ENCODE peak calls at places on chromosomes 11 and 22, in ten cellular contexts. S is EL; V is stimulated activated CD4-positive, alpha-beta T cell treated with anti-CD3 and anti-CD28 coated beads, TNF-alpha, amount 100 ng/mL, for 48 hours; Y is DMS79 treated with DMSO at 0.1 percent for 48 hours; R is T1000; N is Daoy; F is left cardiac atrium; Q is heart left ventricle; M is nephron progenitor cell; P is HT-29. H is an unnamed sample.

GRCh38 chr22:39508393-39508792 is 6.3 kb downstream of the MIEF1 start:
- DNase-seq in Q (no peak), V (no peak), N (no peak), F (no peak), M (no peak), Y (no peak), S (no peak), R (no peak), P (no peak), H (no peak)

GRCh38 chr22:31036671-31037550 is 44.2 kb upstream of the SMTN start:
- DNase-seq in V (no peak), Y (no peak), Q (no peak), R (peak), M (no peak), S (peak), F (no peak), P (peak), N (peak), H (no peak)

GRCh38 chr22:41280065-41280464 is 5.9 kb downstream of the RANGAP1 start:
- DNase-seq in R (no peak), N (no peak), V (no peak), S (no peak), Y (peak), P (no peak), F (no peak), Q (no peak), M (no peak), H (no peak)

GRCh38 chr11:75024068-75024449 is 35.3 kb downstream of the NEU3 start:
- DNase-seq in Q (no peak), N (no peak), R (no peak), V (no peak), P (no peak), Y (no peak), M (no peak), S (no peak), F (no peak), H (no peak)

GRCh38 chr22:17846326-17846992 is 72.2 kb upstream of the BID start:
- DNase-seq in R (no peak), N (no peak), P (no peak), V (no peak), Y (no peak), S (no peak), Q (no peak), F (no peak), M (no peak), H (no peak)

GRCh38 chr11:1916986-1917522 is 2.4 kb upstream of the TNNT3 start:
- DNase-seq in S (no peak), P (no peak), M (no peak), F (no peak), V (no peak), R (no peak), N (no peak), Q (no peak), Y (no peak), H (no peak)

GRCh38 chr11:123159146-123159857 is 35.7 kb downstream of the CLMP start:
- DNase-seq in R (no peak), P (no peak), S (no peak), Y (no peak), Q (no peak), N (no peak), V (no peak), F (no peak), M (no peak), H (no peak)

GRCh38 chr11:86091566-86091965 is 22.7 kb upstream of the PICALM start:
- DNase-seq in Q (no peak), V (no peak), F (no peak), R (no peak), Y (no peak), N (peak), S (peak), P (no peak), M (no peak), H (no peak)

GRCh38 chr11:15199693-15200092 is 85.0 kb downstream of the INSC start:
- DNase-seq in Y (peak), Q (peak), F (peak), V (no peak), S (peak), R (peak), M (no peak), P (no peak), N (peak), H (no peak)

GRCh38 chr22:30474683-30475424 is 3.0 kb upstream of the SEC14L3 start:
- DNase-seq in R (no peak), S (no peak), N (no peak), P (peak), Q (no peak), Y (peak), M (no peak), V (no peak), F (no peak), H (no peak)

GRCh38 chr11:42957831-42958230 is 354.0 kb upstream of the API5 start:
- DNase-seq in N (no peak), Y (no peak), V (no peak), F (no peak), M (no peak), S (no peak), Q (no peak), R (no peak), P (no peak), H (no peak)

GRCh38 chr11:130068986-130069683 is 559 bp upstream of the APLP2 start:
- DNase-seq in F (peak), S (peak), Y (peak), V (no peak), M (no peak), Q (peak), P (peak), R (peak), N (peak), H (peak)

GRCh38 chr11:130216221-130216550 is 56.6 kb downstream of the ST14 start:
- DNase-seq in V (no peak), N (no peak), M (no peak), P (no peak), Y (no peak), F (no peak), R (no peak), Q (no peak), S (no peak), H (no peak)

GRCh38 chr11:75383246-75383645 is 16.1 kb upstream of the RPS3 start:
- DNase-seq in Q (no peak), M (no peak), V (no peak), Y (no peak), F (no peak), R (no peak), P (peak), N (no peak), S (no peak), H (no peak)

GRCh38 chr22:42887523-42888507 is 30.7 kb upstream of the ARFGAP3 start:
- DNase-seq in Y (no peak), M (no peak), N (no peak), V (no peak), S (no peak), F (no peak), R (no peak), Q (no peak), P (no peak), H (no peak)

GRCh38 chr11:58513747-58514367 is 6.0 kb upstream of the OR5B21 start:
- DNase-seq in R (peak), V (no peak), S (peak), Y (peak), F (peak), P (peak), Q (no peak), M (peak), N (peak), H (peak)

GRCh38 chr11:76698321-76699043 is 27.9 kb upstream of the LRRC32 start:
- DNase-seq in V (no peak), F (no peak), N (no peak), Y (no peak), P (no peak), M (no peak), Q (no peak), S (peak), R (no peak), H (no peak)

GRCh38 chr11:68974421-68975194 is 6.2 kb downstream of the MRGPRD start:
- DNase-seq in N (peak), Y (no peak), S (peak), P (peak), Q (no peak), V (no peak), F (no peak), M (no peak), R (no peak), H (no peak)

GRCh38 chr11:62574363-62575057 is 819 bp upstream of the EEF1G start:
- DNase-seq in R (no peak), F (peak), M (peak), S (peak), P (peak), V (no peak), Q (peak), N (peak), Y (peak), H (no peak)

GRCh38 chr11:103987631-103988594 is 48.5 kb upstream of the DDI1 start:
- DNase-seq in F (no peak), Y (no peak), Q (no peak), S (no peak), N (no peak), R (peak), M (no peak), P (no peak), V (no peak), H (no peak)

GRCh38 chr11:12284321-12285050 is 92.9 kb upstream of the PARVA start:
- DNase-seq in V (no peak), N (peak), S (peak), R (no peak), M (no peak), P (no peak), F (no peak), Q (no peak), Y (peak), H (no peak)

GRCh38 chr11:17498058-17498457 is 21.4 kb upstream of the ABCC8 start:
- DNase-seq in Y (no peak), R (no peak), M (no peak), F (no peak), N (no peak), P (peak), Q (no peak), V (no peak), S (no peak), H (no peak)

GRCh38 chr11:83785942-83786341 is 499.8 kb upstream of the CCDC90B start:
- DNase-seq in F (no peak), P (no peak), Q (no peak), M (no peak), S (no peak), V (no peak), R (no peak), N (no peak), Y (no peak), H (no peak)

GRCh38 chr11:64644348-64645242 is 53.6 kb downstream of the SLC22A12 start:
- DNase-seq in S (peak), N (peak), R (no peak), Q (no peak), Y (no peak), M (peak), V (no peak), F (no peak), P (no peak), H (no peak)

GRCh38 chr11:7219457-7219856 is 32.2 kb upstream of the SYT9 start:
- DNase-seq in S (no peak), R (no peak), M (no peak), N (no peak), F (no peak), Y (no peak), Q (no peak), V (no peak), P (no peak), H (no peak)

GRCh38 chr11:9525116-9525515 is 48.4 kb upstream of the WEE1 start:
- DNase-seq in S (no peak), N (no peak), Y (no peak), Q (no peak), V (no peak), P (peak), M (no peak), F (no peak), R (no peak), H (no peak)

H was measured in substantia nigra.